ENCODE peak calls at places on chromosomes 3 and 15, in seven cellular contexts. One of them, this sample, is unnamed.

GRCh38 chr3:149382091-149382467 is 4.6 kb upstream of the TM4SF1 start:
- DNase-seq in CD4-positive, CD25-positive, alpha-beta regulatory T cell: no peak
- DNase-seq in GM23248: peak
- DNase-seq in thoracic aorta: no peak
- DNase-seq in cardiac muscle cell: peak
- DNase-seq in neuronal stem cell: no peak
- DNase-seq in cardiac fibroblast: peak
- DNase-seq in this sample: peak

GRCh38 chr15:28901987-28902745 is 16.4 kb downstream of the APBA2 start:
- DNase-seq in cardiac fibroblast: no peak
- DNase-seq in cardiac muscle cell: no peak
- DNase-seq in neuronal stem cell: no peak
- DNase-seq in CD4-positive, CD25-positive, alpha-beta regulatory T cell: no peak
- DNase-seq in thoracic aorta: no peak
- DNase-seq in GM23248: no peak
- DNase-seq in this sample: no peak

GRCh38 chr3:115359507-115359906 is 212.4 kb upstream of the ZBTB20 start:
- DNase-seq in neuronal stem cell: no peak
- DNase-seq in thoracic aorta: no peak
- DNase-seq in cardiac muscle cell: peak
- DNase-seq in CD4-positive, CD25-positive, alpha-beta regulatory T cell: peak
- DNase-seq in cardiac fibroblast: peak
- DNase-seq in GM23248: no peak
- DNase-seq in this sample: no peak

GRCh38 chr3:87047857-87048256 is 56.9 kb upstream of the VGLL3 start:
- DNase-seq in cardiac fibroblast: no peak
- DNase-seq in GM23248: peak
- DNase-seq in cardiac muscle cell: no peak
- DNase-seq in CD4-positive, CD25-positive, alpha-beta regulatory T cell: no peak
- DNase-seq in thoracic aorta: no peak
- DNase-seq in neuronal stem cell: no peak
- DNase-seq in this sample: peak

GRCh38 chr3:165607221-165607620 is 230.0 kb downstream of the BCHE start:
- DNase-seq in cardiac muscle cell: no peak
- DNase-seq in GM23248: no peak
- DNase-seq in cardiac fibroblast: no peak
- DNase-seq in CD4-positive, CD25-positive, alpha-beta regulatory T cell: no peak
- DNase-seq in neuronal stem cell: no peak
- DNase-seq in thoracic aorta: no peak
- DNase-seq in this sample: no peak

GRCh38 chr3:181457190-181457589 is 254.5 kb upstream of the SOX2 start:
- DNase-seq in CD4-positive, CD25-positive, alpha-beta regulatory T cell: no peak
- DNase-seq in cardiac fibroblast: peak
- DNase-seq in cardiac muscle cell: no peak
- DNase-seq in GM23248: no peak
- DNase-seq in neuronal stem cell: no peak
- DNase-seq in thoracic aorta: no peak
- DNase-seq in this sample: no peak

GRCh38 chr15:53833134-53833624 is 73.7 kb upstream of the WDR72 start:
- DNase-seq in GM23248: peak
- DNase-seq in cardiac fibroblast: no peak
- DNase-seq in neuronal stem cell: no peak
- DNase-seq in CD4-positive, CD25-positive, alpha-beta regulatory T cell: no peak
- DNase-seq in cardiac muscle cell: no peak
- DNase-seq in thoracic aorta: no peak
- DNase-seq in this sample: no peak

GRCh38 chr15:85489773-85490493 is 109.5 kb downstream of the AKAP13 start:
- DNase-seq in GM23248: no peak
- DNase-seq in CD4-positive, CD25-positive, alpha-beta regulatory T cell: peak
- DNase-seq in cardiac muscle cell: no peak
- DNase-seq in cardiac fibroblast: no peak
- DNase-seq in neuronal stem cell: no peak
- DNase-seq in thoracic aorta: no peak
- DNase-seq in this sample: peak

GRCh38 chr15:67806539-67806935 is 18.8 kb upstream of the SKOR1 start:
- DNase-seq in cardiac muscle cell: no peak
- DNase-seq in CD4-positive, CD25-positive, alpha-beta regulatory T cell: no peak
- DNase-seq in GM23248: no peak
- DNase-seq in thoracic aorta: no peak
- DNase-seq in cardiac fibroblast: no peak
- DNase-seq in neuronal stem cell: no peak
- DNase-seq in this sample: no peak

GRCh38 chr3:197023241-197023997 is 6.2 kb downstream of the MELTF start:
- DNase-seq in cardiac muscle cell: no peak
- DNase-seq in neuronal stem cell: no peak
- DNase-seq in thoracic aorta: no peak
- DNase-seq in CD4-positive, CD25-positive, alpha-beta regulatory T cell: peak
- DNase-seq in cardiac fibroblast: no peak
- DNase-seq in GM23248: no peak
- DNase-seq in this sample: no peak

GRCh38 chr15:33641069-33641468 is 327.2 kb upstream of the CHRM5 start:
- DNase-seq in neuronal stem cell: no peak
- DNase-seq in thoracic aorta: no peak
- DNase-seq in cardiac fibroblast: no peak
- DNase-seq in CD4-positive, CD25-positive, alpha-beta regulatory T cell: no peak
- DNase-seq in GM23248: no peak
- DNase-seq in cardiac muscle cell: no peak
- DNase-seq in this sample: no peak

GRCh38 chr3:151386063-151386462 is 1.5 kb upstream of the P2RY12 start:
- DNase-seq in GM23248: peak
- DNase-seq in cardiac fibroblast: no peak
- DNase-seq in thoracic aorta: no peak
- DNase-seq in neuronal stem cell: no peak
- DNase-seq in CD4-positive, CD25-positive, alpha-beta regulatory T cell: no peak
- DNase-seq in cardiac muscle cell: no peak
- DNase-seq in this sample: peak

GRCh38 chr15:70379938-70380337 is 282.2 kb upstream of the TLE3 start:
- DNase-seq in cardiac fibroblast: no peak
- DNase-seq in neuronal stem cell: no peak
- DNase-seq in cardiac muscle cell: no peak
- DNase-seq in GM23248: no peak
- DNase-seq in CD4-positive, CD25-positive, alpha-beta regulatory T cell: no peak
- DNase-seq in thoracic aorta: no peak
- DNase-seq in this sample: no peak

GRCh38 chr15:33098082-33099058 is 96.1 kb downstream of the FMN1 start:
- DNase-seq in CD4-positive, CD25-positive, alpha-beta regulatory T cell: no peak
- DNase-seq in GM23248: peak
- DNase-seq in cardiac muscle cell: peak
- DNase-seq in cardiac fibroblast: peak
- DNase-seq in neuronal stem cell: no peak
- DNase-seq in thoracic aorta: no peak
- DNase-seq in this sample: peak

GRCh38 chr3:124812291-124813265 is 74.6 kb downstream of the ITGB5 start:
- DNase-seq in GM23248: peak
- DNase-seq in neuronal stem cell: no peak
- DNase-seq in thoracic aorta: peak
- DNase-seq in cardiac fibroblast: peak
- DNase-seq in cardiac muscle cell: peak
- DNase-seq in CD4-positive, CD25-positive, alpha-beta regulatory T cell: no peak
- DNase-seq in this sample: peak

GRCh38 chr3:98776114-98776513 is 13.0 kb downstream of the ST3GAL6 start:
- DNase-seq in thoracic aorta: no peak
- DNase-seq in cardiac muscle cell: no peak
- DNase-seq in neuronal stem cell: no peak
- DNase-seq in cardiac fibroblast: no peak
- DNase-seq in CD4-positive, CD25-positive, alpha-beta regulatory T cell: no peak
- DNase-seq in GM23248: no peak
- DNase-seq in this sample: no peak
- H3K4me3 ChIP-seq in thoracic aorta: no peak
- H3K4me3 ChIP-seq in cardiac muscle cell: no peak
- H3K4me3 ChIP-seq in neuronal stem cell: no peak
- H3K4me3 ChIP-seq in cardiac fibroblast: no peak
- H3K4me3 ChIP-seq in CD4-positive, CD25-positive, alpha-beta regulatory T cell: no peak
- H3K4me3 ChIP-seq in GM23248: no peak
- H3K4me3 ChIP-seq in this sample: no peak

GRCh38 chr3:50978991-50979667 is 304.4 kb downstream of the DOCK3 start:
- DNase-seq in cardiac fibroblast: no peak
- DNase-seq in CD4-positive, CD25-positive, alpha-beta regulatory T cell: no peak
- DNase-seq in GM23248: no peak
- DNase-seq in neuronal stem cell: no peak
- DNase-seq in thoracic aorta: no peak
- DNase-seq in cardiac muscle cell: no peak
- DNase-seq in this sample: no peak
- H3K4me3 ChIP-seq in cardiac fibroblast: no peak
- H3K4me3 ChIP-seq in CD4-positive, CD25-positive, alpha-beta regulatory T cell: no peak
- H3K4me3 ChIP-seq in GM23248: no peak
- H3K4me3 ChIP-seq in neuronal stem cell: no peak
- H3K4me3 ChIP-seq in thoracic aorta: no peak
- H3K4me3 ChIP-seq in cardiac muscle cell: no peak
- H3K4me3 ChIP-seq in this sample: no peak

GRCh38 chr3:312170-312569 is 115.6 kb downstream of the CHL1 start:
- DNase-seq in thoracic aorta: no peak
- DNase-seq in neuronal stem cell: no peak
- DNase-seq in cardiac fibroblast: no peak
- DNase-seq in CD4-positive, CD25-positive, alpha-beta regulatory T cell: no peak
- DNase-seq in cardiac muscle cell: no peak
- DNase-seq in GM23248: no peak
- DNase-seq in this sample: no peak

GRCh38 chr3:307182-307581 is 110.6 kb downstream of the CHL1 start:
- DNase-seq in neuronal stem cell: no peak
- DNase-seq in GM23248: no peak
- DNase-seq in cardiac muscle cell: no peak
- DNase-seq in cardiac fibroblast: no peak
- DNase-seq in CD4-positive, CD25-positive, alpha-beta regulatory T cell: no peak
- DNase-seq in thoracic aorta: no peak
- DNase-seq in this sample: no peak

GRCh38 chr3:308597-309321 is 112.2 kb downstream of the CHL1 start:
- DNase-seq in CD4-positive, CD25-positive, alpha-beta regulatory T cell: no peak
- DNase-seq in thoracic aorta: no peak
- DNase-seq in GM23248: no peak
- DNase-seq in cardiac fibroblast: no peak
- DNase-seq in cardiac muscle cell: no peak
- DNase-seq in neuronal stem cell: no peak
- DNase-seq in this sample: no peak
- H3K4me3 ChIP-seq in CD4-positive, CD25-positive, alpha-beta regulatory T cell: no peak
- H3K4me3 ChIP-seq in thoracic aorta: no peak
- H3K4me3 ChIP-seq in GM23248: no peak
- H3K4me3 ChIP-seq in cardiac fibroblast: no peak
- H3K4me3 ChIP-seq in cardiac muscle cell: no peak
- H3K4me3 ChIP-seq in neuronal stem cell: no peak
- H3K4me3 ChIP-seq in this sample: no peak

GRCh38 chr3:134372405-134373277 is 1.6 kb downstream of the AMOTL2 start:
- DNase-seq in CD4-positive, CD25-positive, alpha-beta regulatory T cell: no peak
- DNase-seq in cardiac muscle cell: peak
- DNase-seq in neuronal stem cell: no peak
- DNase-seq in GM23248: peak
- DNase-seq in cardiac fibroblast: no peak
- DNase-seq in thoracic aorta: no peak
- DNase-seq in this sample: peak
- H3K4me3 ChIP-seq in CD4-positive, CD25-positive, alpha-beta regulatory T cell: no peak
- H3K4me3 ChIP-seq in cardiac muscle cell: peak
- H3K4me3 ChIP-seq in neuronal stem cell: peak
- H3K4me3 ChIP-seq in GM23248: peak
- H3K4me3 ChIP-seq in cardiac fibroblast: peak
- H3K4me3 ChIP-seq in thoracic aorta: peak
- H3K4me3 ChIP-seq in this sample: peak

GRCh38 chr3:58260733-58261132 is 23.1 kb downstream of the ABHD6 start:
- DNase-seq in cardiac muscle cell: no peak
- DNase-seq in cardiac fibroblast: no peak
- DNase-seq in GM23248: peak
- DNase-seq in neuronal stem cell: no peak
- DNase-seq in thoracic aorta: no peak
- DNase-seq in CD4-positive, CD25-positive, alpha-beta regulatory T cell: no peak
- DNase-seq in this sample: peak
- H3K4me3 ChIP-seq in cardiac muscle cell: no peak
- H3K4me3 ChIP-seq in cardiac fibroblast: no peak
- H3K4me3 ChIP-seq in GM23248: no peak
- H3K4me3 ChIP-seq in neuronal stem cell: no peak
- H3K4me3 ChIP-seq in thoracic aorta: no peak
- H3K4me3 ChIP-seq in CD4-positive, CD25-positive, alpha-beta regulatory T cell: no peak
- H3K4me3 ChIP-seq in this sample: no peak

GRCh38 chr3:141386080-141386594 is 17.8 kb downstream of the ZBTB38 start:
- DNase-seq in GM23248: no peak
- DNase-seq in cardiac muscle cell: no peak
- DNase-seq in CD4-positive, CD25-positive, alpha-beta regulatory T cell: no peak
- DNase-seq in cardiac fibroblast: no peak
- DNase-seq in neuronal stem cell: no peak
- DNase-seq in thoracic aorta: no peak
- DNase-seq in this sample: no peak
- H3K4me3 ChIP-seq in GM23248: peak
- H3K4me3 ChIP-seq in cardiac muscle cell: no peak
- H3K4me3 ChIP-seq in CD4-positive, CD25-positive, alpha-beta regulatory T cell: peak
- H3K4me3 ChIP-seq in cardiac fibroblast: peak
- H3K4me3 ChIP-seq in neuronal stem cell: no peak
- H3K4me3 ChIP-seq in thoracic aorta: peak
- H3K4me3 ChIP-seq in this sample: peak

DNA sequence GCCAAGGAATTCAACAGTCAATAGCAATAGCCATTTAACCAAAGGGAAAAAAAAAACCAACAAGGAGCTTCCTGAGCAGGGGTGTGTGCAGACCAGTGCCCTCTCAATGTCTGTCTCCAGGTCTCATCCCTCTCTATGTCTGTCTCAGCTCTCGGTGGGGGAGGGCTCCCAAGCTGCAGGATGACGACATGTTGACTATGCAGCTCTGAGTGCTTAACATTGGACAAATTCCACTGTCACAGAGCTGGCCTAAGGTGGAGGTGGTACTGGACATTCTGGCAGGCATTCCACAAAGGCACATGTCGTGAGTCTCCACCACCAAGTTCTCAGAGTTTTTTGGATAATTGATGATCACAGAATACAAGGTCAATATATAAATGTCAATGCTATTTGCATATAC is 2.0 kb upstream of the CAPN7 start:
- DNase-seq in CD4-positive, CD25-positive, alpha-beta regulatory T cell: no peak
- DNase-seq in cardiac muscle cell: no peak
- DNase-seq in neuronal stem cell: no peak
- DNase-seq in GM23248: peak
- DNase-seq in thoracic aorta: no peak
- DNase-seq in cardiac fibroblast: no peak
- DNase-seq in this sample: peak
- H3K4me3 ChIP-seq in CD4-positive, CD25-positive, alpha-beta regulatory T cell: no peak
- H3K4me3 ChIP-seq in cardiac muscle cell: no peak
- H3K4me3 ChIP-seq in neuronal stem cell: no peak
- H3K4me3 ChIP-seq in GM23248: no peak
- H3K4me3 ChIP-seq in thoracic aorta: no peak
- H3K4me3 ChIP-seq in cardiac fibroblast: no peak
- H3K4me3 ChIP-seq in this sample: no peak

GRCh38 chr3:52454938-52455282 is 494 bp upstream of the NISCH start:
- DNase-seq in thoracic aorta: no peak
- DNase-seq in cardiac muscle cell: no peak
- DNase-seq in CD4-positive, CD25-positive, alpha-beta regulatory T cell: no peak
- DNase-seq in cardiac fibroblast: no peak
- DNase-seq in GM23248: no peak
- DNase-seq in neuronal stem cell: no peak
- DNase-seq in this sample: no peak

GRCh38 chr3:52452126-52452525 is 1.7 kb downstream of the TNNC1 start:
- DNase-seq in CD4-positive, CD25-positive, alpha-beta regulatory T cell: no peak
- DNase-seq in thoracic aorta: no peak
- DNase-seq in cardiac fibroblast: no peak
- DNase-seq in GM23248: no peak
- DNase-seq in cardiac muscle cell: no peak
- DNase-seq in neuronal stem cell: no peak
- DNase-seq in this sample: no peak

GRCh38 chr3:52452570-52453221 is 1.1 kb downstream of the TNNC1 start:
- DNase-seq in GM23248: no peak
- DNase-seq in neuronal stem cell: no peak
- DNase-seq in thoracic aorta: no peak
- DNase-seq in CD4-positive, CD25-positive, alpha-beta regulatory T cell: no peak
- DNase-seq in cardiac fibroblast: no peak
- DNase-seq in cardiac muscle cell: no peak
- DNase-seq in this sample: no peak

GRCh38 chr3:52454235-52454937 is 545 bp upstream of the TNNC1 start:
- DNase-seq in cardiac muscle cell: no peak
- DNase-seq in neuronal stem cell: no peak
- DNase-seq in cardiac fibroblast: no peak
- DNase-seq in GM23248: no peak
- DNase-seq in thoracic aorta: no peak
- DNase-seq in CD4-positive, CD25-positive, alpha-beta regulatory T cell: no peak
- DNase-seq in this sample: no peak

GRCh38 chr3:52453496-52454234 is at the start of gene TNNC1:
- DNase-seq in cardiac muscle cell: no peak
- DNase-seq in neuronal stem cell: no peak
- DNase-seq in GM23248: no peak
- DNase-seq in CD4-positive, CD25-positive, alpha-beta regulatory T cell: no peak
- DNase-seq in thoracic aorta: no peak
- DNase-seq in cardiac fibroblast: no peak
- DNase-seq in this sample: no peak
- H3K4me3 ChIP-seq in cardiac muscle cell: peak
- H3K4me3 ChIP-seq in neuronal stem cell: peak
- H3K4me3 ChIP-seq in GM23248: peak
- H3K4me3 ChIP-seq in CD4-positive, CD25-positive, alpha-beta regulatory T cell: peak
- H3K4me3 ChIP-seq in thoracic aorta: peak
- H3K4me3 ChIP-seq in cardiac fibroblast: peak
- H3K4me3 ChIP-seq in this sample: peak